ENCODE peak calls at places on chromosomes 16 and 17, in nine cellular contexts. Z is cardiac muscle cell; P is endothelial cell of umbilical vein; R is esophagus squamous epithelium; V is PC-3; F is testis; I is CD8-positive, alpha-beta T cell; Q is heart right ventricle; M is left lung. O is an unnamed sample.

GRCh38 chr16:55116165-55116894 is 185.7 kb downstream of the IRX5 start:
- DNase-seq in P (no peak), Z (no peak), M (no peak), F (no peak), R (no peak), Q (no peak), V (no peak), I (no peak), O (peak; percentile 37)

GRCh38 chr17:30939059-30939689 is 17.4 kb downstream of the ADAP2 start:
- DNase-seq in R (no peak), Q (peak; percentile 30), P (no peak), M (no peak), Z (no peak), I (no peak), F (no peak), V (no peak), O (no peak)

GRCh38 chr16:57308041-57308440 is 23.6 kb upstream of the PLLP start:
- DNase-seq in Z (no peak), Q (no peak), I (no peak), V (no peak), F (no peak), P (no peak), M (no peak), R (no peak), O (peak; percentile 41)

GRCh38 chr17:50266384-50267073 is 7.7 kb upstream of the TMEM92 start:
- DNase-seq in Q (no peak), R (no peak), Z (peak; percentile 90), P (peak; percentile 59), I (no peak), V (peak; percentile 93), M (peak; percentile 82), F (peak; percentile 76), O (peak; percentile 44)

GRCh38 chr17:48002208-48002919 is 31.5 kb downstream of the CDK5RAP3 start:
- DNase-seq in F (no peak), P (peak; percentile 85), Z (peak; percentile 84), Q (no peak), V (peak; percentile 94), M (no peak), R (no peak), I (no peak), O (peak; percentile 73)

GRCh38 chr16:22370038-22370541 is 4.3 kb downstream of the CDR2 start:
- DNase-seq in F (no peak), R (no peak), M (no peak), P (peak; percentile 42), Z (peak; percentile 71), I (no peak), V (peak; percentile 40), Q (no peak), O (no peak)

GRCh38 chr16:66480265-66481080 is 53.4 kb downstream of the BEAN1 start:
- DNase-seq in Q (peak; percentile 1), V (peak; percentile 38), M (no peak), P (no peak), I (no peak), R (no peak), F (no peak), Z (no peak), O (peak; percentile 72)

GRCh38 chr16:21568502-21569189 is 30.7 kb upstream of the METTL9 start:
- DNase-seq in P (no peak), V (peak; percentile 57), Q (no peak), M (peak; percentile 35), Z (no peak), I (no peak), F (no peak), R (no peak), O (peak; percentile 65)

GRCh38 chr16:56258508-56259424 is 67.5 kb downstream of the GNAO1 start:
- DNase-seq in Z (no peak), M (no peak), P (no peak), R (no peak), F (peak; percentile 61), Q (no peak), V (no peak), I (no peak), O (no peak)

GRCh38 chr16:4679854-4680636 is 13.3 kb upstream of the NUDT16L1 start:
- DNase-seq in F (peak; percentile 59), M (peak; percentile 97), I (no peak), Z (no peak), Q (peak; percentile 59), P (no peak), R (no peak), V (peak; percentile 91), O (peak; percentile 78)

GRCh38 chr17:20779521-20779920 is 200.0 kb downstream of the CDRT15L2 start:
- DNase-seq in P (no peak), Q (no peak), M (no peak), I (no peak), Z (no peak), F (no peak), R (no peak), V (no peak), O (no peak)

GRCh38 chr17:63406689-63407330 is 39.3 kb downstream of the CYB561 start:
- DNase-seq in P (peak; percentile 87), I (peak; percentile 65), V (peak; percentile 97), Q (peak; percentile 85), Z (peak; percentile 94), R (peak; percentile 19), F (peak; percentile 91), M (no peak), O (peak; percentile 79)

GRCh38 chr16:10728035-10728462 is 15.6 kb upstream of the NUBP1 start:
- DNase-seq in F (peak; percentile 66), V (no peak), I (no peak), Z (no peak), M (no peak), P (no peak), R (no peak), Q (no peak), O (no peak)

GRCh38 chr17:19578545-19578944 is 44.9 kb downstream of the SLC47A1 start:
- DNase-seq in R (no peak), M (no peak), I (no peak), V (no peak), F (no peak), Z (peak; percentile 15), P (no peak), Q (no peak), O (peak; percentile 40)

GRCh38 chr17:75899353-75899752 is 2.6 kb upstream of the TRIM65 start:
- DNase-seq in F (no peak), Q (no peak), P (no peak), M (no peak), R (no peak), V (no peak), Z (no peak), I (no peak), O (no peak)

GRCh38 chr16:53132406-53132805 is 77.6 kb downstream of the CHD9 start:
- DNase-seq in I (no peak), M (no peak), V (no peak), F (no peak), Z (peak; percentile 30), P (no peak), Q (no peak), R (no peak), O (no peak)

GRCh38 chr16:85107083-85107482 is 5.2 kb downstream of the CIBAR2 start:
- DNase-seq in F (no peak), M (no peak), R (no peak), Q (no peak), Z (no peak), I (no peak), V (no peak), P (no peak), O (no peak)

GRCh38 chr17:40319651-40320550 is 10.9 kb downstream of the RARA start:
- DNase-seq in I (peak; percentile 85), P (no peak), R (no peak), Q (no peak), Z (no peak), F (peak; percentile 61), V (no peak), M (peak; percentile 91), O (no peak)

GRCh38 chr17:27631897-27632725 is 1.1 kb downstream of the LGALS9 start:
- DNase-seq in R (no peak), P (no peak), M (no peak), V (no peak), I (no peak), Q (no peak), F (no peak), Z (no peak), O (no peak)

GRCh38 chr16:87762071-87762571 is 3.7 kb downstream of the KLHDC4 start:
- DNase-seq in F (no peak), M (no peak), Q (no peak), V (no peak), R (no peak), P (no peak), I (peak; percentile 45), Z (no peak), O (no peak)

GRCh38 chr16:82061861-82062525 is 26.9 kb downstream of the HSD17B2 start:
- DNase-seq in I (peak; percentile 11), Z (peak; percentile 40), P (peak; percentile 55), R (no peak), Q (no peak), V (peak; percentile 37), F (no peak), M (no peak), O (peak; percentile 63)

GRCh38 chr17:57997085-57997809 is 9.2 kb upstream of the VEZF1 start:
- DNase-seq in M (no peak), Z (no peak), F (no peak), R (no peak), P (no peak), Q (no peak), V (no peak), I (no peak), O (no peak)

GRCh38 chr16:12586701-12587100 is 217.0 kb downstream of the CPPED1 start:
- DNase-seq in Z (no peak), V (no peak), I (no peak), Q (no peak), R (no peak), F (no peak), P (no peak), M (no peak), O (no peak)

GRCh38 chr16:69903851-69904250 is 47.3 kb upstream of the CLEC18A start:
- DNase-seq in M (no peak), Q (no peak), P (no peak), R (no peak), Z (no peak), I (no peak), V (no peak), F (no peak), O (no peak)
- H3K4me3 ChIP-seq in M (no peak overlapping the region), Q (no peak overlapping the region), P (no peak overlapping the region), R (no peak overlapping the region), Z (no peak overlapping the region), I (no peak overlapping the region), V (no peak overlapping the region), F (no peak overlapping the region), O (no peak overlapping the region)

GRCh38 chr16:30902070-30902972 is 5.9 kb downstream of the CTF1 start:
- DNase-seq in R (no peak), I (peak; percentile 58), M (peak; percentile 96), P (peak; percentile 67), V (peak; percentile 62), F (peak; percentile 58), Q (peak; percentile 62), Z (peak; percentile 79), O (peak; percentile 15)
- TF ChIP-seq CTCF in R (peak; percentile 65), I (no peak), M (peak; percentile 12), P (peak; percentile 16), V (no peak), F (no peak), Q (peak; percentile 62), Z (no peak), O (peak; percentile 36)

GRCh38 chr16:704047-704446 is 1.6 kb downstream of the FBXL16 start:
- DNase-seq in Q (no peak), Z (no peak), F (no peak), V (no peak), I (no peak), M (no peak), P (no peak), R (no peak), O (no peak)
- H3K27me3 ChIP-seq in Q (peaks cover 95% of the 10 kb centered on the region), Z (peaks cover 99% of the 10 kb centered on the region), F (no peaks in the 10 kb centered on the region), V (peaks cover 37% of the 10 kb centered on the region), I (peaks cover 39% of the 10 kb centered on the region), M (peaks cover 70% of the 10 kb centered on the region), P (peaks cover 39% of the 10 kb centered on the region), R (peaks cover 32% of the 10 kb centered on the region), O (peaks cover 41% of the 10 kb centered on the region)

GRCh38 chr17:2875608-2876007 is 79.4 kb downstream of the RAP1GAP2 start:
- DNase-seq in F (no peak), Q (no peak), I (no peak), R (no peak), M (no peak), Z (no peak), V (no peak), P (no peak), O (no peak)
- H3K4me3 ChIP-seq in F (no peak overlapping the region), Q (no peak overlapping the region), I (no peak overlapping the region), R (no peak overlapping the region), M (no peak overlapping the region), Z (no peak overlapping the region), V (no peak overlapping the region), P (no peak overlapping the region), O (no peak overlapping the region)